ENCODE peak calls at places on chromosome 17, in nine cellular contexts. One of them, this sample, is unnamed.

GRCh38 chr17:1624650-1625049 is 4.0 kb downstream of the SLC43A2 start:
- DNase-seq in activated CD8-positive, alpha-beta T cell treated with anti-CD3 and anti-CD28 coated beads, Interleukin-2, amount 10 ng/mL, durations not matched to agents 7 days and 5 days: no peak
- DNase-seq in activated naive CD4-positive, alpha-beta T cell: no peak
- DNase-seq in HFFc6: no peak
- DNase-seq in GM23338: no peak
- DNase-seq in hypothalamus: no peak
- DNase-seq in activated gamma-delta T cell treated with Interleukin-2 at 50 U/mL for 16 hours: no peak
- DNase-seq in adrenal gland: no peak
- DNase-seq in body of pancreas: no peak
- DNase-seq in this sample: no peak

GRCh38 chr17:31318298-31319190 is 2.9 kb downstream of the EVI2A start:
- DNase-seq in activated CD8-positive, alpha-beta T cell treated with anti-CD3 and anti-CD28 coated beads, Interleukin-2, amount 10 ng/mL, durations not matched to agents 7 days and 5 days: peak; percentile 57
- DNase-seq in activated naive CD4-positive, alpha-beta T cell: no peak
- DNase-seq in HFFc6: peak; percentile 7
- DNase-seq in GM23338: peak; percentile 29
- DNase-seq in hypothalamus: no peak
- DNase-seq in activated gamma-delta T cell treated with Interleukin-2 at 50 U/mL for 16 hours: peak; percentile 53
- DNase-seq in adrenal gland: peak; percentile 52
- DNase-seq in body of pancreas: peak; percentile 65
- DNase-seq in this sample: no peak

GRCh38 chr17:50192116-50192872 is 9.1 kb downstream of the COL1A1 start:
- DNase-seq in activated CD8-positive, alpha-beta T cell treated with anti-CD3 and anti-CD28 coated beads, Interleukin-2, amount 10 ng/mL, durations not matched to agents 7 days and 5 days: no peak
- DNase-seq in activated naive CD4-positive, alpha-beta T cell: no peak
- DNase-seq in HFFc6: no peak
- DNase-seq in GM23338: no peak
- DNase-seq in hypothalamus: no peak
- DNase-seq in activated gamma-delta T cell treated with Interleukin-2 at 50 U/mL for 16 hours: no peak
- DNase-seq in adrenal gland: no peak
- DNase-seq in body of pancreas: no peak
- DNase-seq in this sample: no peak

GRCh38 chr17:81323083-81323369 is 27.9 kb upstream of the SLC38A10 start:
- DNase-seq in activated CD8-positive, alpha-beta T cell treated with anti-CD3 and anti-CD28 coated beads, Interleukin-2, amount 10 ng/mL, durations not matched to agents 7 days and 5 days: no peak
- DNase-seq in activated naive CD4-positive, alpha-beta T cell: no peak
- DNase-seq in HFFc6: no peak
- DNase-seq in GM23338: no peak
- DNase-seq in hypothalamus: no peak
- DNase-seq in activated gamma-delta T cell treated with Interleukin-2 at 50 U/mL for 16 hours: no peak
- DNase-seq in adrenal gland: no peak
- DNase-seq in body of pancreas: no peak
- DNase-seq in this sample: no peak

GRCh38 chr17:2111691-2112090 is 56.8 kb downstream of the HIC1 start:
- DNase-seq in activated CD8-positive, alpha-beta T cell treated with anti-CD3 and anti-CD28 coated beads, Interleukin-2, amount 10 ng/mL, durations not matched to agents 7 days and 5 days: no peak
- DNase-seq in activated naive CD4-positive, alpha-beta T cell: no peak
- DNase-seq in HFFc6: peak; percentile 70
- DNase-seq in GM23338: no peak
- DNase-seq in hypothalamus: no peak
- DNase-seq in activated gamma-delta T cell treated with Interleukin-2 at 50 U/mL for 16 hours: no peak
- DNase-seq in adrenal gland: no peak
- DNase-seq in body of pancreas: no peak
- DNase-seq in this sample: no peak

GRCh38 chr17:45147102-45147580 is 1.1 kb upstream of the HEXIM1 start:
- DNase-seq in activated CD8-positive, alpha-beta T cell treated with anti-CD3 and anti-CD28 coated beads, Interleukin-2, amount 10 ng/mL, durations not matched to agents 7 days and 5 days: peak; percentile 82
- DNase-seq in activated naive CD4-positive, alpha-beta T cell: no peak
- DNase-seq in HFFc6: peak; percentile 40
- DNase-seq in GM23338: peak; percentile 87
- DNase-seq in hypothalamus: no peak
- DNase-seq in activated gamma-delta T cell treated with Interleukin-2 at 50 U/mL for 16 hours: peak; percentile 61
- DNase-seq in adrenal gland: no peak
- DNase-seq in body of pancreas: peak; percentile 76
- DNase-seq in this sample: peak; percentile 69

GRCh38 chr17:1110844-1111598 is 68.8 kb downstream of the ABR start:
- DNase-seq in activated CD8-positive, alpha-beta T cell treated with anti-CD3 and anti-CD28 coated beads, Interleukin-2, amount 10 ng/mL, durations not matched to agents 7 days and 5 days: no peak
- DNase-seq in activated naive CD4-positive, alpha-beta T cell: no peak
- DNase-seq in HFFc6: peak; percentile 81
- DNase-seq in GM23338: no peak
- DNase-seq in hypothalamus: no peak
- DNase-seq in activated gamma-delta T cell treated with Interleukin-2 at 50 U/mL for 16 hours: no peak
- DNase-seq in adrenal gland: peak; percentile 66
- DNase-seq in body of pancreas: peak; percentile 70
- DNase-seq in this sample: peak; percentile 21

GRCh38 chr17:7313890-7314718 is 1.1 kb downstream of the GPS2 start:
- DNase-seq in activated CD8-positive, alpha-beta T cell treated with anti-CD3 and anti-CD28 coated beads, Interleukin-2, amount 10 ng/mL, durations not matched to agents 7 days and 5 days: no peak
- DNase-seq in activated naive CD4-positive, alpha-beta T cell: no peak
- DNase-seq in HFFc6: peak; percentile 62
- DNase-seq in GM23338: no peak
- DNase-seq in hypothalamus: no peak
- DNase-seq in activated gamma-delta T cell treated with Interleukin-2 at 50 U/mL for 16 hours: no peak
- DNase-seq in adrenal gland: no peak
- DNase-seq in body of pancreas: no peak
- DNase-seq in this sample: no peak

GRCh38 chr17:63751806-63752205 is 10.2 kb upstream of the STRADA start:
- DNase-seq in activated CD8-positive, alpha-beta T cell treated with anti-CD3 and anti-CD28 coated beads, Interleukin-2, amount 10 ng/mL, durations not matched to agents 7 days and 5 days: peak; percentile 50
- DNase-seq in activated naive CD4-positive, alpha-beta T cell: no peak
- DNase-seq in HFFc6: no peak
- DNase-seq in GM23338: no peak
- DNase-seq in hypothalamus: no peak
- DNase-seq in activated gamma-delta T cell treated with Interleukin-2 at 50 U/mL for 16 hours: no peak
- DNase-seq in adrenal gland: no peak
- DNase-seq in body of pancreas: peak; percentile 21
- DNase-seq in this sample: no peak

GRCh38 chr17:28131592-28131991 is 89.1 kb downstream of the NLK start:
- DNase-seq in activated CD8-positive, alpha-beta T cell treated with anti-CD3 and anti-CD28 coated beads, Interleukin-2, amount 10 ng/mL, durations not matched to agents 7 days and 5 days: no peak
- DNase-seq in activated naive CD4-positive, alpha-beta T cell: no peak
- DNase-seq in HFFc6: no peak
- DNase-seq in GM23338: no peak
- DNase-seq in hypothalamus: no peak
- DNase-seq in activated gamma-delta T cell treated with Interleukin-2 at 50 U/mL for 16 hours: no peak
- DNase-seq in adrenal gland: no peak
- DNase-seq in body of pancreas: no peak
- DNase-seq in this sample: no peak

GRCh38 chr17:79799538-79800324 is 2.9 kb upstream of the CBX8 start:
- DNase-seq in activated CD8-positive, alpha-beta T cell treated with anti-CD3 and anti-CD28 coated beads, Interleukin-2, amount 10 ng/mL, durations not matched to agents 7 days and 5 days: no peak
- DNase-seq in activated naive CD4-positive, alpha-beta T cell: no peak
- DNase-seq in HFFc6: no peak
- DNase-seq in GM23338: no peak
- DNase-seq in hypothalamus: no peak
- DNase-seq in activated gamma-delta T cell treated with Interleukin-2 at 50 U/mL for 16 hours: no peak
- DNase-seq in adrenal gland: no peak
- DNase-seq in body of pancreas: no peak
- DNase-seq in this sample: no peak

GRCh38 chr17:31415004-31415454 is 23.6 kb downstream of the RAB11FIP4 start:
- DNase-seq in activated CD8-positive, alpha-beta T cell treated with anti-CD3 and anti-CD28 coated beads, Interleukin-2, amount 10 ng/mL, durations not matched to agents 7 days and 5 days: no peak
- DNase-seq in activated naive CD4-positive, alpha-beta T cell: no peak
- DNase-seq in HFFc6: no peak
- DNase-seq in GM23338: peak; percentile 40
- DNase-seq in hypothalamus: no peak
- DNase-seq in activated gamma-delta T cell treated with Interleukin-2 at 50 U/mL for 16 hours: no peak
- DNase-seq in adrenal gland: no peak
- DNase-seq in body of pancreas: no peak
- DNase-seq in this sample: no peak

GRCh38 chr17:46810837-46811236 is 7.7 kb downstream of the WNT3 start:
- DNase-seq in activated CD8-positive, alpha-beta T cell treated with anti-CD3 and anti-CD28 coated beads, Interleukin-2, amount 10 ng/mL, durations not matched to agents 7 days and 5 days: no peak
- DNase-seq in activated naive CD4-positive, alpha-beta T cell: no peak
- DNase-seq in HFFc6: no peak
- DNase-seq in GM23338: peak; percentile 28
- DNase-seq in hypothalamus: no peak
- DNase-seq in activated gamma-delta T cell treated with Interleukin-2 at 50 U/mL for 16 hours: no peak
- DNase-seq in adrenal gland: no peak
- DNase-seq in body of pancreas: no peak
- DNase-seq in this sample: no peak

GRCh38 chr17:55588446-55588845 is 77.2 kb upstream of the SMIM36 start:
- DNase-seq in activated CD8-positive, alpha-beta T cell treated with anti-CD3 and anti-CD28 coated beads, Interleukin-2, amount 10 ng/mL, durations not matched to agents 7 days and 5 days: no peak
- DNase-seq in activated naive CD4-positive, alpha-beta T cell: no peak
- DNase-seq in HFFc6: peak; percentile 57
- DNase-seq in GM23338: no peak
- DNase-seq in hypothalamus: no peak
- DNase-seq in activated gamma-delta T cell treated with Interleukin-2 at 50 U/mL for 16 hours: no peak
- DNase-seq in adrenal gland: no peak
- DNase-seq in body of pancreas: no peak
- DNase-seq in this sample: no peak

GRCh38 chr17:68514809-68515208 is 2.6 kb downstream of the PRKAR1A start:
- DNase-seq in activated CD8-positive, alpha-beta T cell treated with anti-CD3 and anti-CD28 coated beads, Interleukin-2, amount 10 ng/mL, durations not matched to agents 7 days and 5 days: no peak
- DNase-seq in activated naive CD4-positive, alpha-beta T cell: no peak
- DNase-seq in HFFc6: no peak
- DNase-seq in GM23338: no peak
- DNase-seq in hypothalamus: no peak
- DNase-seq in activated gamma-delta T cell treated with Interleukin-2 at 50 U/mL for 16 hours: no peak
- DNase-seq in adrenal gland: no peak
- DNase-seq in body of pancreas: no peak
- DNase-seq in this sample: no peak

GRCh38 chr17:6366144-6366755 is 68.7 kb downstream of the AIPL1 start:
- DNase-seq in activated CD8-positive, alpha-beta T cell treated with anti-CD3 and anti-CD28 coated beads, Interleukin-2, amount 10 ng/mL, durations not matched to agents 7 days and 5 days: no peak
- DNase-seq in activated naive CD4-positive, alpha-beta T cell: no peak
- DNase-seq in HFFc6: peak; percentile 65
- DNase-seq in GM23338: no peak
- DNase-seq in hypothalamus: no peak
- DNase-seq in activated gamma-delta T cell treated with Interleukin-2 at 50 U/mL for 16 hours: no peak
- DNase-seq in adrenal gland: no peak
- DNase-seq in body of pancreas: peak; percentile 27
- DNase-seq in this sample: no peak

GRCh38 chr17:8464941-8465340 is 29.3 kb downstream of the NDEL1 start:
- DNase-seq in activated CD8-positive, alpha-beta T cell treated with anti-CD3 and anti-CD28 coated beads, Interleukin-2, amount 10 ng/mL, durations not matched to agents 7 days and 5 days: no peak
- DNase-seq in activated naive CD4-positive, alpha-beta T cell: no peak
- DNase-seq in HFFc6: no peak
- DNase-seq in GM23338: no peak
- DNase-seq in hypothalamus: no peak
- DNase-seq in activated gamma-delta T cell treated with Interleukin-2 at 50 U/mL for 16 hours: no peak
- DNase-seq in adrenal gland: no peak
- DNase-seq in body of pancreas: no peak
- DNase-seq in this sample: no peak

GRCh38 chr17:8072727-8073461 is 14.6 kb downstream of the ALOX12B start:
- DNase-seq in activated CD8-positive, alpha-beta T cell treated with anti-CD3 and anti-CD28 coated beads, Interleukin-2, amount 10 ng/mL, durations not matched to agents 7 days and 5 days: peak; percentile 47
- DNase-seq in activated naive CD4-positive, alpha-beta T cell: no peak
- DNase-seq in HFFc6: no peak
- DNase-seq in GM23338: peak; percentile 58
- DNase-seq in hypothalamus: no peak
- DNase-seq in activated gamma-delta T cell treated with Interleukin-2 at 50 U/mL for 16 hours: peak; percentile 22
- DNase-seq in adrenal gland: no peak
- DNase-seq in body of pancreas: no peak
- DNase-seq in this sample: no peak

GRCh38 chr17:53626286-53626685 is 196.4 kb upstream of the KIF2B start:
- DNase-seq in activated CD8-positive, alpha-beta T cell treated with anti-CD3 and anti-CD28 coated beads, Interleukin-2, amount 10 ng/mL, durations not matched to agents 7 days and 5 days: no peak
- DNase-seq in activated naive CD4-positive, alpha-beta T cell: no peak
- DNase-seq in HFFc6: peak; percentile 11
- DNase-seq in GM23338: no peak
- DNase-seq in hypothalamus: no peak
- DNase-seq in activated gamma-delta T cell treated with Interleukin-2 at 50 U/mL for 16 hours: no peak
- DNase-seq in adrenal gland: no peak
- DNase-seq in body of pancreas: no peak
- DNase-seq in this sample: no peak

GRCh38 chr17:32342603-32343325 is 791 bp upstream of the C17orf75 start:
- DNase-seq in activated CD8-positive, alpha-beta T cell treated with anti-CD3 and anti-CD28 coated beads, Interleukin-2, amount 10 ng/mL, durations not matched to agents 7 days and 5 days: no peak
- DNase-seq in activated naive CD4-positive, alpha-beta T cell: no peak
- DNase-seq in HFFc6: no peak
- DNase-seq in GM23338: no peak
- DNase-seq in hypothalamus: no peak
- DNase-seq in activated gamma-delta T cell treated with Interleukin-2 at 50 U/mL for 16 hours: no peak
- DNase-seq in adrenal gland: no peak
- DNase-seq in body of pancreas: no peak
- DNase-seq in this sample: no peak

GRCh38 chr17:55743103-55743679 is 7.7 kb upstream of the PCTP start:
- DNase-seq in activated CD8-positive, alpha-beta T cell treated with anti-CD3 and anti-CD28 coated beads, Interleukin-2, amount 10 ng/mL, durations not matched to agents 7 days and 5 days: no peak
- DNase-seq in activated naive CD4-positive, alpha-beta T cell: no peak
- DNase-seq in HFFc6: no peak
- DNase-seq in GM23338: no peak
- DNase-seq in hypothalamus: no peak
- DNase-seq in activated gamma-delta T cell treated with Interleukin-2 at 50 U/mL for 16 hours: no peak
- DNase-seq in adrenal gland: peak; percentile 63
- DNase-seq in body of pancreas: peak; percentile 61
- DNase-seq in this sample: no peak

GRCh38 chr17:31411707-31412285 is 20.3 kb downstream of the RAB11FIP4 start:
- DNase-seq in activated CD8-positive, alpha-beta T cell treated with anti-CD3 and anti-CD28 coated beads, Interleukin-2, amount 10 ng/mL, durations not matched to agents 7 days and 5 days: no peak
- DNase-seq in activated naive CD4-positive, alpha-beta T cell: no peak
- DNase-seq in HFFc6: no peak
- DNase-seq in GM23338: no peak
- DNase-seq in hypothalamus: no peak
- DNase-seq in activated gamma-delta T cell treated with Interleukin-2 at 50 U/mL for 16 hours: no peak
- DNase-seq in adrenal gland: no peak
- DNase-seq in body of pancreas: no peak
- DNase-seq in this sample: no peak

GRCh38 chr17:52660692-52661091 is 502.2 kb upstream of the CA10 start:
- DNase-seq in activated CD8-positive, alpha-beta T cell treated with anti-CD3 and anti-CD28 coated beads, Interleukin-2, amount 10 ng/mL, durations not matched to agents 7 days and 5 days: no peak
- DNase-seq in activated naive CD4-positive, alpha-beta T cell: no peak
- DNase-seq in HFFc6: no peak
- DNase-seq in GM23338: no peak
- DNase-seq in hypothalamus: no peak
- DNase-seq in activated gamma-delta T cell treated with Interleukin-2 at 50 U/mL for 16 hours: no peak
- DNase-seq in adrenal gland: no peak
- DNase-seq in body of pancreas: no peak
- DNase-seq in this sample: no peak

GRCh38 chr17:50909765-50910661 is 43.9 kb upstream of the TOB1 start:
- DNase-seq in activated CD8-positive, alpha-beta T cell treated with anti-CD3 and anti-CD28 coated beads, Interleukin-2, amount 10 ng/mL, durations not matched to agents 7 days and 5 days: peak; percentile 85
- DNase-seq in activated naive CD4-positive, alpha-beta T cell: no peak
- DNase-seq in HFFc6: no peak
- DNase-seq in GM23338: no peak
- DNase-seq in hypothalamus: no peak
- DNase-seq in activated gamma-delta T cell treated with Interleukin-2 at 50 U/mL for 16 hours: peak; percentile 68
- DNase-seq in adrenal gland: no peak
- DNase-seq in body of pancreas: peak; percentile 47
- DNase-seq in this sample: no peak

GRCh38 chr17:36089888-36090836 is at the start of gene CCL3:
- DNase-seq in activated CD8-positive, alpha-beta T cell treated with anti-CD3 and anti-CD28 coated beads, Interleukin-2, amount 10 ng/mL, durations not matched to agents 7 days and 5 days: peak; percentile 50
- DNase-seq in activated naive CD4-positive, alpha-beta T cell: no peak
- DNase-seq in HFFc6: no peak
- DNase-seq in GM23338: no peak
- DNase-seq in hypothalamus: no peak
- DNase-seq in activated gamma-delta T cell treated with Interleukin-2 at 50 U/mL for 16 hours: no peak
- DNase-seq in adrenal gland: no peak
- DNase-seq in body of pancreas: peak; percentile 61
- DNase-seq in this sample: no peak

GRCh38 chr17:4664230-4664629 is 22.8 kb upstream of the ALOX15 start:
- DNase-seq in activated CD8-positive, alpha-beta T cell treated with anti-CD3 and anti-CD28 coated beads, Interleukin-2, amount 10 ng/mL, durations not matched to agents 7 days and 5 days: no peak
- DNase-seq in activated naive CD4-positive, alpha-beta T cell: no peak
- DNase-seq in HFFc6: no peak
- DNase-seq in GM23338: no peak
- DNase-seq in hypothalamus: no peak
- DNase-seq in activated gamma-delta T cell treated with Interleukin-2 at 50 U/mL for 16 hours: no peak
- DNase-seq in adrenal gland: no peak
- DNase-seq in body of pancreas: no peak
- DNase-seq in this sample: no peak

GRCh38 chr17:43020030-43020621 is 2.1 kb downstream of the VAT1 start:
- DNase-seq in activated CD8-positive, alpha-beta T cell treated with anti-CD3 and anti-CD28 coated beads, Interleukin-2, amount 10 ng/mL, durations not matched to agents 7 days and 5 days: no peak
- DNase-seq in activated naive CD4-positive, alpha-beta T cell: no peak
- DNase-seq in HFFc6: no peak
- DNase-seq in GM23338: no peak
- DNase-seq in hypothalamus: no peak
- DNase-seq in activated gamma-delta T cell treated with Interleukin-2 at 50 U/mL for 16 hours: no peak
- DNase-seq in adrenal gland: peak; percentile 69
- DNase-seq in body of pancreas: no peak
- DNase-seq in this sample: no peak

GRCh38 chr17:73203788-73204479 is 11.1 kb downstream of the COG1 start:
- DNase-seq in activated CD8-positive, alpha-beta T cell treated with anti-CD3 and anti-CD28 coated beads, Interleukin-2, amount 10 ng/mL, durations not matched to agents 7 days and 5 days: peak; percentile 68
- DNase-seq in activated naive CD4-positive, alpha-beta T cell: no peak
- DNase-seq in HFFc6: no peak
- DNase-seq in GM23338: no peak
- DNase-seq in hypothalamus: no peak
- DNase-seq in activated gamma-delta T cell treated with Interleukin-2 at 50 U/mL for 16 hours: peak; percentile 37
- DNase-seq in adrenal gland: no peak
- DNase-seq in body of pancreas: no peak
- DNase-seq in this sample: no peak

GRCh38 chr17:15954222-15954621 is 9.3 kb downstream of the ADORA2B start:
- DNase-seq in activated CD8-positive, alpha-beta T cell treated with anti-CD3 and anti-CD28 coated beads, Interleukin-2, amount 10 ng/mL, durations not matched to agents 7 days and 5 days: no peak
- DNase-seq in activated naive CD4-positive, alpha-beta T cell: no peak
- DNase-seq in HFFc6: peak; percentile 89
- DNase-seq in GM23338: no peak
- DNase-seq in hypothalamus: no peak
- DNase-seq in activated gamma-delta T cell treated with Interleukin-2 at 50 U/mL for 16 hours: no peak
- DNase-seq in adrenal gland: no peak
- DNase-seq in body of pancreas: peak; percentile 25
- DNase-seq in this sample: no peak

This sample was measured in NCI-H1092.